ENCODE peak calls at places on chromosome 15, in four cellular contexts. M is HepG2, E is GM12878, H is K562. K is an unnamed sample.

GRCh38 chr15:42088801-42089640 is 5.3 kb downstream of the PLA2G4D start:
- DNase-seq in M (no peak), E (no peak), H (no peak), K (no peak)

GRCh38 chr15:34987623-34987981 is 485 bp downstream of the ZNF770 start:
- DNase-seq in M (peak), E (no peak), H (peak), K (no peak)

GRCh38 chr15:35379972-35380371 is 166.0 kb downstream of the DPH6 start:
- DNase-seq in M (no peak), E (no peak), H (no peak), K (no peak)

GRCh38 chr15:70835415-70835814 is 18.5 kb downstream of the LARP6 start:
- DNase-seq in M (no peak), E (no peak), H (no peak), K (no peak)

GRCh38 chr15:92069308-92070244 is 216.1 kb downstream of the SLCO3A1 start:
- DNase-seq in M (no peak), E (peak), H (no peak), K (no peak)

GRCh38 chr15:73936181-73936580 is 9.9 kb downstream of the LOXL1 start:
- DNase-seq in M (no peak), E (no peak), H (no peak), K (no peak)

GRCh38 chr15:23594252-23594770 is 28.8 kb downstream of the MKRN3 start:
- DNase-seq in M (no peak), E (no peak), H (no peak), K (no peak)

GRCh38 chr15:31387483-31388118 is 61.0 kb downstream of the KLF13 start:
- DNase-seq in M (no peak), E (no peak), H (no peak), K (no peak)

GRCh38 chr15:74025436-74025835 is 30.9 kb downstream of the PML start:
- DNase-seq in M (no peak), E (no peak), H (no peak), K (no peak)

GRCh38 chr15:28881170-28881569 is 4.6 kb upstream of the APBA2 start:
- DNase-seq in M (no peak), E (no peak), H (no peak), K (no peak)

GRCh38 chr15:81729340-81729739 is 316.5 kb downstream of the MEX3B start:
- DNase-seq in M (no peak), E (no peak), H (no peak), K (no peak)

GRCh38 chr15:66877558-66878285 is 175.7 kb downstream of the SMAD6 start:
- DNase-seq in M (no peak), E (no peak), H (no peak), K (peak)

GRCh38 chr15:24676431-24676830 is 856 bp downstream of the NPAP1 start:
- DNase-seq in M (no peak), E (no peak), H (no peak), K (no peak)

GRCh38 chr15:88690331-88690730 is 51.5 kb downstream of the ISG20 start:
- DNase-seq in M (no peak), E (no peak), H (no peak), K (no peak)

GRCh38 chr15:60208708-60209107 is 189.1 kb downstream of the ANXA2 start:
- DNase-seq in M (no peak), E (no peak), H (no peak), K (no peak)

GRCh38 chr15:79041598-79042175 is 48.9 kb downstream of the RASGRF1 start:
- DNase-seq in M (no peak), E (no peak), H (no peak), K (no peak)

GRCh38 chr15:65676123-65676522 is 54.4 kb downstream of the SLC24A1 start:
- DNase-seq in M (no peak), E (no peak), H (no peak), K (no peak)

GRCh38 chr15:60077581-60078359 is 73.7 kb downstream of the FOXB1 start:
- DNase-seq in M (no peak), E (no peak), H (no peak), K (no peak)

GRCh38 chr15:88174571-88174970 is 82.0 kb downstream of the NTRK3 start:
- DNase-seq in M (no peak), E (no peak), H (no peak), K (no peak)

GRCh38 chr15:27427386-27427785 is 456.4 kb downstream of the GABRG3 start:
- DNase-seq in M (no peak), E (no peak), H (no peak), K (no peak)

GRCh38 chr15:27418729-27419128 is 447.7 kb downstream of the GABRG3 start:
- DNase-seq in M (no peak), E (no peak), H (no peak), K (no peak)

DNA sequence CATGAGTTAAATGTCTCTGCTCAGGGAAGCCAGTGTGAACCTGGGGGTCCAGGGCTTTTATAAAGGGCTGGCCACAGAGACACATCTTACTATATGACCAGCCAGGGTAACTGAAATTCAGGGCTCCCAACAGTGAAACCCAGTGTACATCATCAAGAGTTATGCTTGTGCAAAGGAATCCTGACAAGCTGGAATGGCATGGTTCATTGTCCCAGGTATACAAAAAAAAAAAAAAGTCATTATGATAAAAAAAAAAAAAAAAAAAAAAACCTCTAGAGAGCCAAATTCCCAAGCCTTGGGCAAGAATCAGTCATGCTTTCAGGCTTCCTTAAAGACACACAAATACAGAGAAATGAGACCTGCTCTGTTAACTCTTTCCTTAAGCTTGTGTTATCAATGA is 452.0 kb downstream of the GABRG3 start:
- DNase-seq in M (no peak), E (no peak), H (no peak), K (no peak)
- TF ChIP-seq FOXM1 in M (no peak), E (no peak), H (no peak), K (no peak)

DNA sequence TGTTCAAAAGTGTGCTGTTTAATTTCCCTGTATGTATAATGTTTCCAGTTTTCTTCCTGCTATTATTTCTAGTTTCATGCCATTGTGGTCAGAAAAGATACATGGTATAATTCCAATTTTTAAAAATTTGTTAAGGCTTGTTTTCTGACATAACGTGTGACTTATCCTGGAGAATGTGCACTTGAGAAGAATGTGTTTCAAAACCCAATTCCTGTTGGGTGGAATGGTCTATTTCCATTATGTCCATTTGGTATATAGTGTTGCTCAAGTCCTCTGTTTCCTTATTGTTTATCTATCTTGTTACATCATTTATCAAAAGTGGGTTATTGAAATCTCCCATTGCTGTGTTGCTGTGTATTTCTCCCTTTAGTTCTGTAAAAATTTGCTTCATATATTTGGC is 215.4 kb downstream of the GREM1 start:
- DNase-seq in M (no peak), E (no peak), H (no peak), K (no peak)
- TF ChIP-seq TARDBP in M (no peak), E (no peak), H (no peak), K (no peak)

DNA sequence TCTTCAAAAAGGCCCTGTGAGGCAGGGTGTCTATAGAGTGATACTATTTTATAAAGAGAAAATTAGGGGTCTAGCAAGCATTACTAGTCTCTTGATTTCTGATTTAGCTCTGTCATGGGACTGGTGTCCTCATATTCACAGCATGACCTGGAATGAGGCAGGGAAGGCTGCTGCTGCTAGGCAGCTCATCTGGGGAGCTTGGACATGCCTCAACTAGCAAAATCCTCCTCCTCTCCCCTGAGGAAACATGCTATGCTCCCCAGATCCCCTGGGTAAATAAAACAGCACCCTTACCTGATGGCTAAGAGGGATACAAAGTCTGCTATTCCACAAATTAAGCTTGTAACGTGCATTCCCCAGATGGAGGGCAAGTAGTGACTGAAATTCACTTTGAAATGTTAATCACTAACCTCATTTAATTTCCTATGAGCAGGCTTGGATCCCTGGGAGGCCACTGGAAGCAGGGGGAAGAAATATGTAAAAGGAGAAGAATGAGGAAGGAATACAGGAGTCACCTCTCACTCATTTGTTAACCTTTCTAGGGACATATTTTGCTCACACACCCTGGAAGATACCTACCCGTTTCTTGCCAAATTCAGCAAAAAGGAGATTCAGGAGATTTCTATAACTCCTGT is 709.4 kb downstream of the SQOR start:
- DNase-seq in M (no peak), E (no peak), H (no peak), K (no peak)
- TF ChIP-seq FOXM1 in M (no peak), E (no peak), H (no peak), K (no peak)

GRCh38 chr15:58148633-58149032 is 10.5 kb downstream of the AQP9 start:
- DNase-seq in M (no peak), E (no peak), H (no peak), K (no peak)
- TF ChIP-seq TARDBP in M (no peak), E (no peak), H (no peak), K (no peak)

DNA sequence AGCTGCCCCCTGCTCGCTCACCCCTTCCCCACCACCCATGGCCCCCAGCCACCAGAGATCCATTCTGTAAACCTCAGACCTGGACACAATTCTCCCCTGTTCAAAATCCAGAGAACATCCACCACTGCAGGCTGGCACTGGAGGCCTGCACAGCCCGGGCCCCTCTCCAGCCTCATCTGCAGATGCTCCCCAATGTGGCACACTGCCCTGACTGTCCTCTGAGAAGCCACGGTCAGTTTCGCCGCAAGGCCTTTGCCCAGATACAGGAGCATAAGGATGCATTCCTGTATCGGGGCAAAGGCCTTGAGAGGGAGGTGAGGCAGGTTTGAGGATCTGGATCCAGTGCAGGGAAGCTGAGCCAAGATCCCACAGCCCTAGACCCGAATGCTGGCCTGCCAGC is 175.4 kb upstream of the LINGO1 start:
- DNase-seq in M (no peak), E (no peak), H (no peak), K (no peak)
- TF ChIP-seq FOXM1 in M (no peak), E (no peak), H (no peak), K (no peak)

K was measured in HEK293T.